ENCODE peak calls at places on chromosome 22, in eight cellular contexts. V, Z, M, T, D, W, F and L are unnamed samples.

GRCh38 chr22:40856513-40857308 is at the start of the genes ST13 and XPNPEP3:
- DNase-seq in V (peak), Z (peak), M (peak), T (peak), D (peak), W (peak), F (peak), L (peak)

GRCh38 chr22:41289681-41290080 is 3.7 kb upstream of the RANGAP1 start:
- DNase-seq in V (no peak), Z (peak), M (peak), T (no peak), D (no peak), W (no peak), F (no peak), L (no peak)

GRCh38 chr22:32422062-32422461 is 10.0 kb upstream of the RTCB start:
- DNase-seq in V (no peak), Z (no peak), M (no peak), T (no peak), D (no peak), W (no peak), F (no peak), L (no peak)

GRCh38 chr22:32636884-32637283 is 162.3 kb downstream of the FBXO7 start:
- DNase-seq in V (no peak), Z (no peak), M (no peak), T (no peak), D (no peak), W (no peak), F (no peak), L (no peak)

GRCh38 chr22:47574551-47574950 is 812.1 kb downstream of the TBC1D22A start:
- DNase-seq in V (no peak), Z (no peak), M (no peak), T (no peak), D (no peak), W (no peak), F (peak), L (no peak)

GRCh38 chr22:22462813-22463567 is 45.6 kb downstream of the ZNF280B start:
- DNase-seq in V (no peak), Z (peak), M (peak), T (no peak), D (peak), W (no peak), F (no peak), L (no peak)

GRCh38 chr22:50726643-50727340 is 11.2 kb upstream of the ACR start:
- DNase-seq in V (no peak), Z (no peak), M (no peak), T (peak), D (no peak), W (no peak), F (no peak), L (peak)

GRCh38 chr22:40668611-40669390 is 10.5 kb upstream of the MCHR1 start:
- DNase-seq in V (peak), Z (no peak), M (peak), T (no peak), D (peak), W (no peak), F (no peak), L (no peak)

GRCh38 chr22:28647216-28647615 is 32.4 kb downstream of the TTC28 start:
- DNase-seq in V (no peak), Z (no peak), M (no peak), T (no peak), D (no peak), W (no peak), F (no peak), L (no peak)

GRCh38 chr22:44331881-44332714 is 19.3 kb upstream of the SHISAL1 start:
- DNase-seq in V (no peak), Z (no peak), M (peak), T (peak), D (peak), W (no peak), F (no peak), L (peak)

GRCh38 chr22:44473580-44473979 is 24.5 kb downstream of the RTL6 start:
- DNase-seq in V (no peak), Z (no peak), M (no peak), T (no peak), D (no peak), W (no peak), F (no peak), L (no peak)

GRCh38 chr22:40631925-40632324 is 4.6 kb downstream of the MRTFA start:
- DNase-seq in V (no peak), Z (no peak), M (no peak), T (no peak), D (no peak), W (no peak), F (no peak), L (no peak)

GRCh38 chr22:43528601-43529360 is 117.0 kb downstream of the MPPED1 start:
- DNase-seq in V (no peak), Z (no peak), M (no peak), T (no peak), D (no peak), W (no peak), F (no peak), L (no peak)

GRCh38 chr22:35230839-35231584 is 26.3 kb upstream of the HMGXB4 start:
- DNase-seq in V (peak), Z (peak), M (no peak), T (no peak), D (no peak), W (no peak), F (no peak), L (no peak)

GRCh38 chr22:28560005-28560742 is 119.5 kb downstream of the TTC28 start:
- DNase-seq in V (no peak), Z (no peak), M (peak), T (no peak), D (peak), W (no peak), F (no peak), L (no peak)

GRCh38 chr22:29306830-29307657 is 594 bp downstream of the GAS2L1 start:
- DNase-seq in V (peak), Z (no peak), M (peak), T (peak), D (peak), W (peak), F (no peak), L (peak)

GRCh38 chr22:34427436-34427835 is 507.2 kb upstream of the LARGE1 start:
- DNase-seq in V (no peak), Z (no peak), M (no peak), T (no peak), D (no peak), W (no peak), F (no peak), L (no peak)

GRCh38 chr22:44870021-44870420 is 117.6 kb downstream of the ARHGAP8 start:
- DNase-seq in V (peak), Z (no peak), M (peak), T (no peak), D (peak), W (no peak), F (no peak), L (no peak)

GRCh38 chr22:33180371-33180770 is 122.2 kb upstream of the SYN3 start:
- DNase-seq in V (no peak), Z (no peak), M (no peak), T (no peak), D (no peak), W (no peak), F (no peak), L (no peak)

GRCh38 chr22:41341990-41342389 is 39.8 kb upstream of the TEF start:
- DNase-seq in V (peak), Z (no peak), M (peak), T (no peak), D (no peak), W (peak), F (no peak), L (no peak)

GRCh38 chr22:37499789-37500188 is 13.6 kb upstream of the MFNG start:
- DNase-seq in V (no peak), Z (no peak), M (no peak), T (no peak), D (no peak), W (no peak), F (no peak), L (no peak)

GRCh38 chr22:44985906-44986527 is 23.8 kb downstream of the PHF21B start:
- DNase-seq in V (no peak), Z (no peak), M (no peak), T (no peak), D (no peak), W (no peak), F (no peak), L (no peak)

GRCh38 chr22:32063701-32064100 is 20.6 kb downstream of the SLC5A1 start:
- DNase-seq in V (no peak), Z (no peak), M (no peak), T (no peak), D (no peak), W (no peak), F (no peak), L (no peak)

GRCh38 chr22:39994566-39995345 is at the start of gene FAM83F:
- DNase-seq in V (peak), Z (no peak), M (no peak), T (no peak), D (peak), W (peak), F (no peak), L (peak)

GRCh38 chr22:40009231-40009769 is 14.5 kb downstream of the FAM83F start:
- DNase-seq in V (no peak), Z (no peak), M (peak), T (no peak), D (no peak), W (no peak), F (no peak), L (peak)

GRCh38 chr22:44002324-44002723 is 21.8 kb upstream of the PARVB start:
- DNase-seq in V (no peak), Z (no peak), M (no peak), T (no peak), D (no peak), W (no peak), F (no peak), L (no peak)

GRCh38 chr22:42772647-42773046 is 52.0 kb upstream of the A4GALT start:
- DNase-seq in V (no peak), Z (no peak), M (no peak), T (no peak), D (no peak), W (no peak), F (no peak), L (no peak)

GRCh38 chr22:35970601-35971417 is 57.8 kb downstream of the RBFOX2 start:
- DNase-seq in V (no peak), Z (no peak), M (no peak), T (no peak), D (no peak), W (no peak), F (no peak), L (no peak)

GRCh38 chr22:44526431-44527115 is 28.5 kb upstream of the RTL6 start:
- DNase-seq in V (no peak), Z (no peak), M (no peak), T (no peak), D (no peak), W (no peak), F (peak), L (no peak)

GRCh38 chr22:36328635-36329216 is 59.0 kb downstream of the MYH9 start:
- DNase-seq in V (peak), Z (peak), M (peak), T (peak), D (peak), W (no peak), F (peak), L (peak)

GRCh38 chr22:28674121-28674563 is 5.5 kb downstream of the TTC28 start:
- DNase-seq in V (peak), Z (peak), M (peak), T (no peak), D (peak), W (peak), F (no peak), L (no peak)

GRCh38 chr22:48240165-48240934 is 1477.9 kb downstream of the TBC1D22A start:
- DNase-seq in V (no peak), Z (no peak), M (no peak), T (no peak), D (no peak), W (no peak), F (peak), L (no peak)

GRCh38 chr22:36455571-36456458 is 25.6 kb downstream of the TXN2 start:
- DNase-seq in V (no peak), Z (no peak), M (no peak), T (no peak), D (no peak), W (no peak), F (no peak), L (no peak)

GRCh38 chr22:30033137-30033536 is 47.1 kb upstream of the HORMAD2 start:
- DNase-seq in V (no peak), Z (peak), M (no peak), T (no peak), D (no peak), W (no peak), F (no peak), L (no peak)

GRCh38 chr22:23066200-23067022 is 3.9 kb upstream of the GNAZ start:
- DNase-seq in V (no peak), Z (no peak), M (no peak), T (no peak), D (no peak), W (no peak), F (no peak), L (no peak)

GRCh38 chr22:17158568-17159503 is at the start of gene HDHD5:
- DNase-seq in V (peak), Z (peak), M (peak), T (peak), D (peak), W (peak), F (peak), L (peak)

DNA sequence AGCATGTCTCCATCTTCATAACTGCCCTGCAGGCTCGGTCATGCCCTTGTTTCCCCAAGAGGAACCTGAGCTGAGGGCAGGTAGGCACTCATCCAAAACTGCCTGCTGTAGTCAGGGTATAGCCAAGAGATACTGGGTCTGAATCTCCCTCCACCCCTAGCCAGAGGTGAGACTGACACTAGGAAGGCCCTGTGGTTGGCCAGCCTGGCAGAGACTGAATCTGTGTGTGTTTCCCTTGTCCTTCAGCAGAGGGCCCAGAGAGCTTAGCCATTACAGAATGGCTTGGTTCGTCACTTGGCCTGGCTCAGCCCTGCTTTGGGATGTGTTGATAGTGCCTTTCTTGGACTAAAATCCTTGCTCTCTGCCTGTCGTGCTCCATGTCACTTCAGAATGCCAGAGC is 79.3 kb upstream of the SUSD2 start:
- DNase-seq in V (no peak), Z (no peak), M (no peak), T (no peak), D (no peak), W (no peak), F (no peak), L (no peak)
- TF ChIP-seq CTCF in V (no peak), Z (no peak), M (no peak), T (peak), D (no peak), W (no peak), F (no peak), L (no peak)

GRCh38 chr22:46133588-46133855 is 16.8 kb upstream of the PPARA start:
- DNase-seq in V (no peak), Z (no peak), M (no peak), T (no peak), D (no peak), W (no peak), F (no peak), L (no peak)

GRCh38 chr22:46129390-46130041 is 20.8 kb upstream of the PPARA start:
- DNase-seq in V (no peak), Z (peak), M (no peak), T (peak), D (no peak), W (no peak), F (no peak), L (no peak)

GRCh38 chr22:46128606-46129005 is 21.7 kb upstream of the PPARA start:
- DNase-seq in V (no peak), Z (no peak), M (no peak), T (no peak), D (no peak), W (no peak), F (no peak), L (no peak)

GRCh38 chr22:46132830-46133587 is 17.3 kb upstream of the PPARA start:
- DNase-seq in V (no peak), Z (no peak), M (no peak), T (no peak), D (no peak), W (no peak), F (no peak), L (no peak)

DNA sequence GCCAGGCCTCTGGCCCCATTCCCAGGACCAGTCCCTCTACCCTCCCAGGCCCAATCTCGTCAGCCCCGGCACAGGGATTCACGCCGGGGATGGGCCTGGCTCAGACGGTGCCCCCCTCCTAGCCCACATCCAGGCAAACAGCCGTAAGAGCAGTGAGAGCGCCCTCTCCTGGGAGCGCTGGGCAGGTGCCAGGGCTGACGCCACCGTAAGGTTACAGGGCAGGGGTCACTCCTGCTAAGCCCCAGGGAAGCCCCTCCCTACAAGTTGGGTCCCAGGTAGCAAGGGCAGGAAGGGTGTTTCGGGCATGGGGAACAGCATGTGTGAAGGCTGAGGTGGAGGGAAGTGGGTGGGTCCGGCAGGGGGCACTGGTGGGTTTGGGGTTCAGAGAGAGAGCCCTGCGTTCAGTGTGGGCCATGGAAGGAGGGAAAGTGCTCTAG is 19.2 kb upstream of the PPARA start:
- DNase-seq in V (no peak), Z (no peak), M (no peak), T (no peak), D (no peak), W (no peak), F (no peak), L (no peak)
- TF ChIP-seq CTCF in V (no peak), Z (peak), M (peak), T (no peak), D (peak), W (no peak), F (no peak), L (peak)

GRCh38 chr22:20213833-20214708 is 54.0 kb downstream of the RTN4R start:
- DNase-seq in V (no peak), Z (no peak), M (no peak), T (no peak), D (no peak), W (no peak), F (no peak), L (no peak)

GRCh38 chr22:20216863-20217499 is 51.1 kb downstream of the RTN4R start:
- DNase-seq in V (no peak), Z (no peak), M (no peak), T (no peak), D (no peak), W (no peak), F (no peak), L (no peak)

GRCh38 chr22:20217563-20217962 is 50.6 kb downstream of the RTN4R start:
- DNase-seq in V (no peak), Z (no peak), M (no peak), T (no peak), D (no peak), W (no peak), F (no peak), L (no peak)

GRCh38 chr22:20214853-20215252 is 53.3 kb downstream of the RTN4R start:
- DNase-seq in V (no peak), Z (no peak), M (no peak), T (no peak), D (no peak), W (no peak), F (no peak), L (no peak)

GRCh38 chr22:20215742-20216141 is 52.4 kb downstream of the RTN4R start:
- DNase-seq in V (no peak), Z (no peak), M (no peak), T (no peak), D (no peak), W (no peak), F (no peak), L (no peak)
- TF ChIP-seq CTCF in V (no peak), Z (no peak), M (no peak), T (no peak), D (no peak), W (peak), F (no peak), L (no peak)

GRCh38 chr22:27136596-27136995 is 479.2 kb downstream of the MIAT start:
- DNase-seq in V (no peak), Z (no peak), M (no peak), T (no peak), D (no peak), W (no peak), F (no peak), L (no peak)

GRCh38 chr22:27132896-27133500 is 475.6 kb downstream of the MIAT start:
- DNase-seq in V (no peak), Z (peak), M (no peak), T (no peak), D (no peak), W (no peak), F (no peak), L (no peak)

GRCh38 chr22:27135582-27135981 is 478.2 kb downstream of the MIAT start:
- DNase-seq in V (no peak), Z (no peak), M (peak), T (no peak), D (peak), W (no peak), F (no peak), L (no peak)

GRCh38 chr22:27132400-27132799 is 475.0 kb downstream of the MIAT start:
- DNase-seq in V (no peak), Z (no peak), M (no peak), T (no peak), D (no peak), W (no peak), F (no peak), L (no peak)

DNA sequence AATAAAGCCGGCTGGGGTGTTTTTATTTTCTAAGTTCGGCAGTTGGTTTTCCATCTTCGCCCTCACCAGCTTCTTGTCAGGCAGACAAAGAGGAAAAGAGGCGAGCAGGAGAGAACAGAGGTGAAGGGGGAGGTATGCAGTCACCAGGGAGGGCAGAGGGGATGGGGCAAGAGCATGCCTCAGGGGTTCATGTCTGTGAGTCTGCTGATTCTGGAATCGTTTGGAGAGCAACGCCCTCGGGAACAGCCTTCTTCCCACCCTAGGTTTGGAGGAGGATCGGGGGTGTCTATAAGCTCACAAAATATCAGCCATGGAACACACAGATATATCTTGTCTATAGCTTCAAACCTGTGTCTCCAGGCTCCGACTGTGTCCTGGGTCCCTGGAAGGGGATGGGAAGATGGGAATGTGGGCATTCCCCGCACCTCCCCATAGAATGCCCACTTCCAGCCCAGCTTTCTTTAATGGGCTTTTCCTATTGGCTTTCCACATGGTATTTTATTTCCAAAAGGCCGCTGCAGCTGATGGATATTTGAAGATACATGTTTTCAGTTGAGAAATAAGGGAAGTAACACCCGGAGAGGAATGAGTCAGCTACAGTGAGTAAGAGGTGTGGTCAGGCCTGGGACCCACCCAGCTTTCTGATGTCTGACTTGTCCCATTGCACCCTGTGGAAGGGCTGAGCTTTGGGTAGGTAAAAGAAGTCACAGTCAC is 476.7 kb downstream of the MIAT start:
- DNase-seq in V (peak), Z (peak), M (peak), T (no peak), D (peak), W (peak), F (no peak), L (no peak)
- TF ChIP-seq CTCF in V (no peak), Z (no peak), M (no peak), T (no peak), D (no peak), W (no peak), F (no peak), L (no peak)

GRCh38 chr22:25366408-25366807 is 147.0 kb downstream of the CRYBB2 start:
- DNase-seq in V (no peak), Z (no peak), M (no peak), T (no peak), D (no peak), W (no peak), F (no peak), L (no peak)
- TF ChIP-seq CTCF in V (no peak), Z (no peak), M (no peak), T (no peak), D (no peak), W (no peak), F (no peak), L (peak)